ENCODE peak calls at places on chromosomes 12 and 14, in five cellular contexts. Y is iris pigment epithelial cell; Z is activated CD4-positive, alpha-beta memory T cell treated with anti-CD3 and anti-CD28 coated beads, Interleukin-2, amount 10 ng/mL, durations not matched to agents 7 days and 5 days; O is activated CD4-positive, alpha-beta T cell treated with anti-CD3 and anti-CD28 coated beads, Interleukin-2, amount 10 ng/mL, durations not matched to agents 7 days and 5 days; X is NT2/D1. V is an unnamed sample.

GRCh38 chr14:102980409-102980810 is 57.9 kb downstream of the AMN start:
- DNase-seq in O (no peak), X (no peak), Z (no peak), Y (peak), V (no peak)

GRCh38 chr12:13208533-13209278 is 12.2 kb downstream of the EMP1 start:
- DNase-seq in Y (peak), O (peak), X (no peak), Z (no peak), V (no peak)

GRCh38 chr14:55974046-55974582 is 144.1 kb upstream of the PELI2 start:
- DNase-seq in Z (no peak), Y (no peak), X (no peak), O (no peak), V (no peak)

GRCh38 chr14:49882826-49883694 is 9.8 kb upstream of the ARF6 start:
- DNase-seq in X (no peak), Y (peak), Z (no peak), O (no peak), V (no peak)

GRCh38 chr12:92010368-92010767 is 135.3 kb downstream of the BTG1 start:
- DNase-seq in Z (no peak), O (no peak), Y (no peak), X (no peak), V (no peak)

GRCh38 chr14:80095623-80096022 is 115.7 kb downstream of the DIO2 start:
- DNase-seq in Y (peak), O (no peak), Z (no peak), X (no peak), V (no peak)

GRCh38 chr12:55736780-55737580 is 5.9 kb upstream of the GDF11 start:
- DNase-seq in Z (peak), X (peak), O (peak), Y (peak), V (peak)

GRCh38 chr14:103326078-103326477 is 8.0 kb upstream of the EIF5 start:
- DNase-seq in X (no peak), Z (no peak), Y (no peak), O (no peak), V (no peak)

GRCh38 chr14:81453166-81453766 is 53.1 kb upstream of the STON2 start:
- DNase-seq in Y (peak), O (peak), X (peak), Z (peak), V (peak)

GRCh38 chr12:114661245-114661644 is 22.7 kb downstream of the TBX3 start:
- DNase-seq in O (no peak), X (no peak), Y (no peak), Z (no peak), V (no peak)

GRCh38 chr14:21087294-21088091 is 11.0 kb downstream of the ZNF219 start:
- DNase-seq in O (peak), X (no peak), Y (peak), Z (peak), V (no peak)

GRCh38 chr12:9340422-9341259 is 132.4 kb upstream of the PZP start:
- DNase-seq in Z (no peak), Y (no peak), O (no peak), X (no peak), V (no peak)

GRCh38 chr14:92513966-92514843 is 624 bp downstream of the RIN3 start:
- DNase-seq in O (no peak), X (no peak), Z (no peak), Y (peak), V (no peak)

GRCh38 chr12:119338593-119339363 is 4.2 kb downstream of the CCDC60 start:
- DNase-seq in X (peak), Y (no peak), O (no peak), Z (no peak), V (no peak)

GRCh38 chr12:124812972-124813371 is 50.7 kb downstream of the SCARB1 start:
- DNase-seq in Y (no peak), Z (no peak), X (no peak), O (no peak), V (no peak)

GRCh38 chr14:65915125-65915524 is 502.6 kb downstream of the FUT8 start:
- DNase-seq in Y (peak), Z (no peak), O (no peak), X (no peak), V (no peak)

GRCh38 chr14:19917955-19918518 is 2.4 kb upstream of the OR4K5 start:
- DNase-seq in O (no peak), Z (no peak), X (no peak), Y (no peak), V (no peak)

V was measured in prostate gland.